ENCODE peak calls at places on chromosome 4, in seven cellular contexts. K is non-pigmented ciliary epithelial cell, P is ELF-1, O is heart right ventricle, W is NCI-H187, L is brain microvascular endothelial cell, S is Ammon's horn. Q is an unnamed sample.
A peak's percentile ranks its signal among the peaks of the same experiment; 100 is the strongest.

GRCh38 chr4:164888096-164888495 is 11.1 kb downstream of the APELA start:
- DNase-seq in K (no peak), P (no peak), O (no peak), W (no peak), L (peak; percentile 3), S (no peak), Q (no peak)

GRCh38 chr4:158722291-158722916 is 792 bp downstream of the PPID start:
- DNase-seq in K (no peak), P (peak; percentile 64), O (no peak), W (no peak), L (peak; percentile 33), S (peak; percentile 69), Q (peak; percentile 59)

GRCh38 chr4:14415146-14415545 is 587.1 kb upstream of the CPEB2 start:
- DNase-seq in K (peak; percentile 9), P (peak; percentile 12), O (no peak), W (no peak), L (peak; percentile 53), S (no peak), Q (peak; percentile 43)

GRCh38 chr4:120769227-120769626 is 153.3 kb downstream of the PRDM5 start:
- DNase-seq in K (peak; percentile 89), P (peak; percentile 16), O (no peak), W (no peak), L (peak; percentile 92), S (no peak), Q (peak; percentile 74)

GRCh38 chr4:141375855-141376254 is 155.2 kb downstream of the ZNF330 start:
- DNase-seq in K (peak; percentile 85), P (peak; percentile 32), O (peak; percentile 4), W (no peak), L (peak; percentile 57), S (no peak), Q (peak; percentile 78)

GRCh38 chr4:89598602-89599001 is 238.4 kb downstream of the SNCA start:
- DNase-seq in K (no peak), P (no peak), O (no peak), W (no peak), L (no peak), S (no peak), Q (no peak)

GRCh38 chr4:40516651-40517050 is 113.0 kb downstream of the RBM47 start:
- DNase-seq in K (no peak), P (peak; percentile 66), O (no peak), W (no peak), L (no peak), S (no peak), Q (no peak)

GRCh38 chr4:13615162-13615561 is 12.4 kb downstream of the BOD1L1 start:
- DNase-seq in K (no peak), P (no peak), O (no peak), W (no peak), L (no peak), S (peak; percentile 37), Q (no peak)

GRCh38 chr4:8645753-8646124 is 53.2 kb downstream of the CPZ start:
- DNase-seq in K (no peak), P (no peak), O (no peak), W (no peak), L (no peak), S (no peak), Q (no peak)

GRCh38 chr4:122577808-122578781 is 42.8 kb downstream of the IL21 start:
- DNase-seq in K (no peak), P (no peak), O (peak; percentile 5), W (no peak), L (peak; percentile 47), S (peak; percentile 34), Q (peak; percentile 58)

GRCh38 chr4:105970371-105970770 is 75.1 kb downstream of the NPNT start:
- DNase-seq in K (no peak), P (no peak), O (no peak), W (no peak), L (no peak), S (no peak), Q (no peak)

GRCh38 chr4:16931906-16932305 is 33.5 kb upstream of the LDB2 start:
- DNase-seq in K (no peak), P (no peak), O (no peak), W (no peak), L (peak; percentile 9), S (no peak), Q (peak; percentile 10)

GRCh38 chr4:146336413-146336807 is 122.1 kb downstream of the REELD1 start:
- DNase-seq in K (no peak), P (no peak), O (no peak), W (no peak), L (peak; percentile 35), S (no peak), Q (peak; percentile 53)

GRCh38 chr4:124028172-124028571 is 631.6 kb downstream of the SPRY1 start:
- DNase-seq in K (no peak), P (peak; percentile 2), O (no peak), W (no peak), L (no peak), S (no peak), Q (no peak)

GRCh38 chr4:26268246-26268645 is 52.6 kb upstream of the RBPJ start:
- DNase-seq in K (no peak), P (peak; percentile 17), O (no peak), W (no peak), L (no peak), S (no peak), Q (peak; percentile 40)

GRCh38 chr4:163582688-163583087 is 88.2 kb downstream of the TMA16 start:
- DNase-seq in K (no peak), P (no peak), O (no peak), W (no peak), L (no peak), S (no peak), Q (no peak)

GRCh38 chr4:159046683-159047082 is 56.2 kb upstream of the RAPGEF2 start:
- DNase-seq in K (no peak), P (no peak), O (no peak), W (no peak), L (no peak), S (no peak), Q (no peak)

GRCh38 chr4:184648220-184649025 is 824 bp downstream of the CASP3 start:
- DNase-seq in K (no peak), P (peak; percentile 81), O (peak; percentile 76), W (no peak), L (no peak), S (peak; percentile 66), Q (no peak)

GRCh38 chr4:47567511-47567910 is 82.4 kb downstream of the ATP10D start:
- DNase-seq in K (no peak), P (no peak), O (no peak), W (no peak), L (no peak), S (no peak), Q (peak; percentile 16)

GRCh38 chr4:1113311-1114009 is at the start of gene RNF212:
- DNase-seq in K (no peak), P (peak; percentile 34), O (no peak), W (no peak), L (no peak), S (no peak), Q (peak; percentile 39)

Q was measured in foreskin fibroblast.